ENCODE peak calls at places on chromosome 6, in six cellular contexts. A is K562, Y is upper lobe of left lung, M is HepG2, U is GM12878, W is HCT116. D is an unnamed sample.

GRCh38 chr6:131924881-131925474 is 26.2 kb downstream of the CCN2 start:
- ATAC-seq in A (peak), Y (no peak), M (peak), U (no peak), W (peak), D (no peak)

GRCh38 chr6:6942826-6943225 is 164.9 kb upstream of the RREB1 start:
- ATAC-seq in A (peak), Y (peak), M (no peak), U (peak), W (no peak), D (peak)

GRCh38 chr6:135673671-135674309 is 176.2 kb upstream of the AHI1 start:
- ATAC-seq in A (no peak), Y (no peak), M (no peak), U (no peak), W (no peak), D (no peak)

GRCh38 chr6:158644227-158645063 is at the start of gene DYNLT1:
- ATAC-seq in A (peak), Y (peak), M (peak), U (peak), W (peak), D (peak)

GRCh38 chr6:101502818-101503217 is 109.3 kb downstream of the GRIK2 start:
- ATAC-seq in A (no peak), Y (no peak), M (no peak), U (no peak), W (no peak), D (no peak)

GRCh38 chr6:90368601-90369000 is 72.0 kb upstream of the BACH2 start:
- ATAC-seq in A (no peak), Y (no peak), M (no peak), U (no peak), W (peak), D (no peak)

GRCh38 chr6:153989989-153990388 is 49.1 kb upstream of the OPRM1 start:
- ATAC-seq in A (no peak), Y (no peak), M (peak), U (no peak), W (no peak), D (peak)

GRCh38 chr6:38215225-38215624 is 395.7 kb downstream of the ZFAND3 start:
- ATAC-seq in A (no peak), Y (no peak), M (no peak), U (no peak), W (no peak), D (no peak)

GRCh38 chr6:6890400-6890858 is 217.3 kb upstream of the RREB1 start:
- ATAC-seq in A (peak), Y (no peak), M (peak), U (peak), W (peak), D (no peak)

GRCh38 chr6:49634811-49635159 is 1.9 kb downstream of the RHAG start:
- ATAC-seq in A (peak), Y (no peak), M (no peak), U (no peak), W (no peak), D (no peak)

GRCh38 chr6:5582758-5583157 is 321.4 kb downstream of the FARS2 start:
- ATAC-seq in A (peak), Y (no peak), M (no peak), U (no peak), W (no peak), D (no peak)

GRCh38 chr6:5587648-5588047 is 326.3 kb downstream of the FARS2 start:
- ATAC-seq in A (no peak), Y (no peak), M (no peak), U (no peak), W (no peak), D (no peak)

GRCh38 chr6:5584072-5584471 is 322.8 kb downstream of the FARS2 start:
- ATAC-seq in A (no peak), Y (no peak), M (no peak), U (no peak), W (no peak), D (no peak)

GRCh38 chr6:5580736-5581568 is 319.6 kb downstream of the FARS2 start:
- ATAC-seq in A (no peak), Y (no peak), M (no peak), U (no peak), W (no peak), D (no peak)

DNA sequence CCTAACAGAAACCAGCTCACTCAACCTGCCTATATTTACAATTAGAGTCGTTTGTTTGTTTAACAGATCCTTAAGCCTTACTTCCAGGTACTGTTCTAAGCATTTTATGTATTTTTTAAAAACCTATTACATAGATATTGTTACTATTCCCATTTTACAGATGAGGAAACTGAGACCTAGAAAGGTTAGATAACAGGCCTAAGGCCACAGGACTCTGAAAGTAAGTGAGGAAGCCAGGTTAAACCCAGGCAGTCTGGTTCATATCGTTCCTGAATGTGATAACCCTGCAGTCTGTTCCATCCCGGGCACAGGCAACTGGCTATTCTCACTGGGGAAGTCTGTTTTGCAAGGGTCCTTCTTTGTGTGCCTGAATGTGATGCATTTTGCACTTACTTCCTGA is 322.2 kb downstream of the FARS2 start:
- ATAC-seq in A (no peak), Y (no peak), M (no peak), U (no peak), W (no peak), D (no peak)
- TF ChIP-seq POLR2AphosphoS5 in A (no peak), Y (no peak), M (no peak), U (no peak), W (no peak), D (no peak)

GRCh38 chr6:31114540-31114876 is at the start of gene PSORS1C1:
- ATAC-seq in A (no peak), Y (peak), M (peak), U (no peak), W (peak), D (peak)
- TF ChIP-seq POLR2A in A (no peak), Y (no peak), M (no peak), U (no peak), W (no peak), D (no peak)

GRCh38 chr6:144190593-144190992 is 40.3 kb downstream of the STX11 start:
- ATAC-seq in A (no peak), Y (no peak), M (no peak), U (no peak), W (no peak), D (peak)
- TF ChIP-seq POLR2AphosphoS5 in A (no peak), Y (peak), M (no peak), U (no peak), W (no peak), D (peak)

DNA sequence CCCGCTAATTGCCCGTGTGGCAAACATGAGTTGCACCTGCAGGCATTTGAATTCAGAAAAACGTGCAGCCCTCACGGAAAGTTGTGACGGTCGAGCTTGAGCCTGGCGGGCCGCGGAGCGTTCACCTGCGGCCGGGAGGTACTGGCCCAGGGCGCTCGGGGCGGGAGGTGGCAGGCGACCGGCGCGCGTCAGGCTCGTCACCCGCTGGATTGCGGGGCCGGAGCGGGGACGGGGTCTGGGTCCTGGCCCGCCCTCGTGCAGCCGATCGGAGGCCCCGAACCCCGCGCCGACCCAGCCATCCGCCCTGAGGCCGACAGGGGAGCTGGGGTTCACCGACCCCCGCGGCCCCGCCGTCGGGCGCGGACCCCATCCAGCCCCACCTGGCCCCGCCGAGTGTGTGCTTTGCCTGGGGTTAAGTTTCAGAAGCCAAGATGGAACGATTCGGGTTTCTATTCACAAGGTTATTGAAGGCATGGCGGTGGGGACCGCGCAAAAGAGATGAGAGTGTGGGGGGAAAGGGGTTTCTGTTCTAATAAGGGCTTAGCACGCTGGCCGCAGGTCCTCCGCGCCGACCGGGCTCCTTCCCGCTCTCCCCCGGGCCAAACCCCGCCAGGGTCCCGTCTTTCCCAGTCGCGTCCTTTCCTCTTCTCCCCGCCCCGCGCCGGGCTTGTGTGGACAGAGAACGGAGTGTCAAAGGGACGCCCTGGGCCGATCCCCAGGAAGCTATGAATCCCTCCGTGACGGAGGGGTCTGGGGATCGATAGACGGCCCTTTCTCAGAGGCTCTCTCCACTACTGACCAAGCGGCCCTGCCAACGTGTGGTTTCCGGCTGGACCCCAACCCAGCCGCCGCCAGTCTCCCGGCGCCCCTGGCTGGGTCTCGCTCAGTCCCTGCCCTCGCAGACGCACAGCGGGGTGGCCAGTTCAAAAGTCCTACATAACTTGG is 1.6 kb upstream of the HEY2 start:
- ATAC-seq in A (peak), Y (peak), M (peak), U (peak), W (no peak), D (no peak)
- TF ChIP-seq POLR2A in A (no peak), Y (no peak), M (no peak), U (no peak), W (no peak), D (no peak)

GRCh38 chr6:142369266-142369665 is 67.5 kb downstream of the ADGRG6 start:
- ATAC-seq in A (no peak), Y (no peak), M (no peak), U (no peak), W (no peak), D (no peak)

GRCh38 chr6:142367061-142367460 is 65.3 kb downstream of the ADGRG6 start:
- ATAC-seq in A (no peak), Y (no peak), M (no peak), U (no peak), W (no peak), D (no peak)

GRCh38 chr6:142372348-142372747 is 70.5 kb downstream of the ADGRG6 start:
- ATAC-seq in A (no peak), Y (no peak), M (no peak), U (no peak), W (peak), D (no peak)

GRCh38 chr6:142361765-142362540 is 60.1 kb downstream of the ADGRG6 start:
- ATAC-seq in A (no peak), Y (no peak), M (peak), U (no peak), W (no peak), D (no peak)

GRCh38 chr6:142367501-142368018 is 65.8 kb downstream of the ADGRG6 start:
- ATAC-seq in A (no peak), Y (no peak), M (no peak), U (no peak), W (no peak), D (no peak)
- TF ChIP-seq POLR2AphosphoS5 in A (no peak), Y (no peak), M (no peak), U (no peak), W (no peak), D (no peak)

GRCh38 chr6:36423101-36423824 is 19.4 kb downstream of the PXT1 start:
- ATAC-seq in A (peak), Y (peak), M (peak), U (peak), W (peak), D (peak)
- TF ChIP-seq POLR2A in A (peak), Y (peak), M (peak), U (peak), W (peak), D (peak)

DNA sequence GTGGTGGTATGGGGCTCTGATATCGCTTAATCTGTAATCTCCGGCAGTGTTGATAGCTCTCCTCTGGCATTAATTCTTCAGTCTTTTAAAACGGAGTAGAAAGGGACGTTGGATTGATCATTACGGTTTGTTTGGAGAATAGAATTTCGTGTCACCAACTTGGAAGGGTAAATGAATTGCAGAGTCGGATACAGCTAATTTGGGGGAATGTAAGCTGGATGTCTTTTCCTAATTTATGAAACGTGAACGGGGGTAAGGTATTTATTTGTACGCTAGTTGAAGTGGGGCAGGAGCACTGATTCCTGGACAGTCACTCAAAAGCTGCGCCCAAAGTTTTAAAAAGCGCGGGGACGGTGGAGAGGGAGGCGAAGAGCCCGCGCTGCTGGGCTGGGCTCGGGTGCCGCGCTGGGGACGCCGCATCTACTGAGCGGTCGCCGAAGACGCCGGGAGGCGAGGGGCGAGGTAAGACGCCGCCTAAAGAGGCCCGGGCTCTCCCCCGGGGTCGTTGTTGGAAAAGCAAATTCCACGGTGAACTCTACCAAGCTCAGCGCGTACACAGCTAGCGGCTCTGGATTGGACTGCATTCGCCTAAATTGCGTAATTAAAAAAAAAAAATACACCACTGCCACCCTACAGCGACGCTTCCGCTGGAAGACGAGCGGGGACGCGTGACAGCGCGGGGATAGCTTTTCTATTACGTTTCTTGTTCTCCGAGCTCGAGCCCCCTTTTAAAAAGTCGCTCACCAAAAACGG is 92.2 kb upstream of the PRDM1 start:
- ATAC-seq in A (no peak), Y (no peak), M (no peak), U (no peak), W (no peak), D (peak)
- TF ChIP-seq POLR2AphosphoS5 in A (no peak), Y (no peak), M (no peak), U (no peak), W (no peak), D (no peak)

DNA sequence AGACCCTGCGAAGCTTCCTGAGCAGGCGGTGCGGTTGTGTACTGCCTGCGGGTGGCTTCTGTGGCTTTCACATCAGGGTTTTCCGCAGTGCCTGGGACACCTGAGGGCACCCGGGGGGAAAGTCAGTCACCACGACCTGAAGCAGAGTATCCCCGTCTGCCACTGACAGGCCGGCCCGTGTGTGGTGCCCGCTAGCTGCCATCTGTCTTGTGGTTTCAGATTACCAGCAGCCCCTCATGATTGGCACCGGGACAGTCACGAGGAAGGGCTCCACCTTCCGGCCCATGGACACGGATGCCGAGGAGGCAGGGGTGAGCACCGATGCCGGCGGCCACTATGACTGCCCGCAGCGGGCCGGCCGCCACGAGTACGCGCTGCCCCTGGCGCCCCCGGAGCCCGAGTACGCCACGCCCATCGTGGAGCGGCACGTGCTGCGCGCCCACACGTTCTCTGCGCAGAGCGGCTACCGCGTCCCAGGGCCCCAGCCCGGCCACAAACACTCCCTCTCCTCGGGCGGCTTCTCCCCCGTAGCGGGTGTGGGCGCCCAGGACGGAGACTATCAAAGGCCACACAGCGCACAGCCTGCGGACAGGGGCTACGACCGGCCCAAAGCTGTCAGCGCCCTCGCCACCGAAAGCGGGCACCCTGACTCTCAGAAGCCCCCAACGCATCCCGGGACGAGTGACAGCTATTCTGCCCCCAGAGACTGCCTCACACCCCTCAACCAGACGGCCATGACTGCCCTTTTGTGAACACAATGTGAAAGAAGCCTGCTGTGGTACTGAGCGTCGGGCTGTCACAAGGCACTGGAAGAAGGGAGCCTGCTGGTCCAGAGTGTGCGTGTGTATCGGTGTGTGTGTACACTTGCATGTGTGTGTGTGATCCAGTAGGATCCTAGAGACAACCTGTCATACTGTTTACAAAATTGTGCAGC is 54.4 kb downstream of the GOPC start:
- ATAC-seq in A (no peak), Y (peak), M (no peak), U (peak), W (no peak), D (peak)
- TF ChIP-seq POLR2A in A (no peak), Y (no peak), M (no peak), U (no peak), W (no peak), D (no peak)